ENCODE peak calls at places on chromosomes 16 and 17, in ten cellular contexts. B is effector memory CD4-positive, alpha-beta T cell; P is IMR-90; O is endodermal cell; I is NCI-H524; Y is right cardiac atrium; R is iris pigment epithelial cell; V is OCI-LY7; F is coronary artery; N is anterior cingulate cortex. X is an unnamed sample.

GRCh38 chr16:265711-266110 is 10.0 kb downstream of the RGS11 start:
- DNase-seq in N (no peak), O (peak), Y (no peak), B (no peak), P (no peak), I (no peak), R (no peak), F (no peak), V (no peak), X (no peak)

GRCh38 chr17:13704333-13704732 is 102.6 kb upstream of the HS3ST3A1 start:
- DNase-seq in V (no peak), N (no peak), O (no peak), R (peak), Y (no peak), P (peak), I (no peak), B (no peak), F (no peak), X (peak)

GRCh38 chr17:75822800-75823166 is 21.4 kb downstream of the UNC13D start:
- DNase-seq in P (no peak), R (no peak), F (no peak), Y (no peak), B (no peak), V (no peak), N (no peak), I (no peak), O (no peak), X (no peak)

GRCh38 chr17:21464611-21465021 is 88.5 kb downstream of the KCNJ12 start:
- DNase-seq in P (no peak), Y (no peak), V (no peak), R (no peak), N (no peak), I (no peak), F (no peak), O (peak), B (no peak), X (no peak)

GRCh38 chr17:1810450-1811103 is 19.1 kb downstream of the SMYD4 start:
- DNase-seq in V (no peak), B (no peak), N (no peak), Y (no peak), R (no peak), P (no peak), O (no peak), F (no peak), I (no peak), X (no peak)

GRCh38 chr17:47670064-47670463 is 20.3 kb downstream of the KPNB1 start:
- DNase-seq in F (no peak), R (no peak), V (no peak), P (no peak), O (no peak), Y (no peak), B (no peak), N (no peak), I (no peak), X (no peak)

GRCh38 chr17:13562271-13562800 is 39.4 kb downstream of the HS3ST3A1 start:
- DNase-seq in V (no peak), Y (peak), N (no peak), B (no peak), I (no peak), O (no peak), R (peak), P (peak), F (peak), X (peak)

GRCh38 chr16:61871837-61872777 is 164.1 kb downstream of the CDH8 start:
- DNase-seq in I (no peak), V (no peak), P (no peak), N (no peak), Y (no peak), B (no peak), R (no peak), F (no peak), O (peak), X (no peak)

GRCh38 chr17:47999612-48000011 is 28.7 kb downstream of the CDK5RAP3 start:
- DNase-seq in P (peak), O (peak), I (no peak), F (no peak), B (no peak), V (no peak), R (no peak), N (no peak), Y (no peak), X (peak)

GRCh38 chr16:4651842-4652241 is 27.2 kb downstream of the MGRN1 start:
- DNase-seq in V (no peak), I (no peak), F (no peak), B (no peak), R (no peak), O (no peak), P (no peak), Y (no peak), N (no peak), X (no peak)

GRCh38 chr16:23504076-23504452 is 6.2 kb downstream of the GGA2 start:
- DNase-seq in R (peak), P (peak), I (no peak), Y (peak), N (no peak), F (no peak), O (no peak), B (no peak), V (no peak), X (no peak)